ENCODE peak calls at places on chromosomes 2 and 18, in nine cellular contexts. One of them, this sample, is unnamed.
A peak's percentile ranks its signal among the peaks of the same experiment; 100 is the strongest.

GRCh38 chr18:8439091-8439490 is 170.1 kb upstream of the RAB12 start:
- DNase-seq in cardiac muscle cell: no peak
- DNase-seq in hypothalamus: no peak
- DNase-seq in activated CD4-positive, alpha-beta T cell treated with anti-CD3 and anti-CD28 coated beads for 48 hours: no peak
- DNase-seq in HT1080: no peak
- DNase-seq in T-helper 1 cell: no peak
- DNase-seq in osteocyte: peak; percentile 64
- DNase-seq in endothelial cell: no peak
- DNase-seq in activated CD4-positive, CD25-positive, alpha-beta regulatory T cell treated with anti-CD3 and anti-CD28 coated beads, Interleukin-2, amount 50 U/mL, for 72 hours: no peak
- DNase-seq in this sample: no peak

GRCh38 chr2:179218848-179219594 is 45.6 kb downstream of the SESTD1 start:
- DNase-seq in activated CD4-positive, CD25-positive, alpha-beta regulatory T cell treated with anti-CD3 and anti-CD28 coated beads, Interleukin-2, amount 50 U/mL, for 72 hours: peak; percentile 34
- DNase-seq in osteocyte: no peak
- DNase-seq in endothelial cell: peak; percentile 67
- DNase-seq in activated CD4-positive, alpha-beta T cell treated with anti-CD3 and anti-CD28 coated beads for 48 hours: peak; percentile 57
- DNase-seq in hypothalamus: no peak
- DNase-seq in HT1080: peak; percentile 77
- DNase-seq in T-helper 1 cell: no peak
- DNase-seq in cardiac muscle cell: peak; percentile 93
- DNase-seq in this sample: peak; percentile 7

GRCh38 chr2:86368181-86368824 is 30.9 kb upstream of the REEP1 start:
- DNase-seq in activated CD4-positive, alpha-beta T cell treated with anti-CD3 and anti-CD28 coated beads for 48 hours: peak; percentile 55
- DNase-seq in osteocyte: no peak
- DNase-seq in HT1080: peak; percentile 61
- DNase-seq in activated CD4-positive, CD25-positive, alpha-beta regulatory T cell treated with anti-CD3 and anti-CD28 coated beads, Interleukin-2, amount 50 U/mL, for 72 hours: peak; percentile 34
- DNase-seq in T-helper 1 cell: no peak
- DNase-seq in endothelial cell: peak; percentile 66
- DNase-seq in hypothalamus: no peak
- DNase-seq in cardiac muscle cell: peak; percentile 62
- DNase-seq in this sample: peak; percentile 31

GRCh38 chr18:63109789-63110188 is 209.8 kb downstream of the BCL2 start:
- DNase-seq in activated CD4-positive, alpha-beta T cell treated with anti-CD3 and anti-CD28 coated beads for 48 hours: no peak
- DNase-seq in hypothalamus: no peak
- DNase-seq in HT1080: no peak
- DNase-seq in activated CD4-positive, CD25-positive, alpha-beta regulatory T cell treated with anti-CD3 and anti-CD28 coated beads, Interleukin-2, amount 50 U/mL, for 72 hours: no peak
- DNase-seq in osteocyte: no peak
- DNase-seq in T-helper 1 cell: no peak
- DNase-seq in cardiac muscle cell: no peak
- DNase-seq in endothelial cell: no peak
- DNase-seq in this sample: no peak

GRCh38 chr2:215615067-215615828 is 179.4 kb upstream of the FN1 start:
- DNase-seq in activated CD4-positive, CD25-positive, alpha-beta regulatory T cell treated with anti-CD3 and anti-CD28 coated beads, Interleukin-2, amount 50 U/mL, for 72 hours: no peak
- DNase-seq in cardiac muscle cell: no peak
- DNase-seq in HT1080: no peak
- DNase-seq in endothelial cell: no peak
- DNase-seq in osteocyte: no peak
- DNase-seq in hypothalamus: no peak
- DNase-seq in T-helper 1 cell: no peak
- DNase-seq in activated CD4-positive, alpha-beta T cell treated with anti-CD3 and anti-CD28 coated beads for 48 hours: no peak
- DNase-seq in this sample: no peak

GRCh38 chr2:150526006-150526405 is 38.5 kb upstream of the RND3 start:
- DNase-seq in hypothalamus: no peak
- DNase-seq in activated CD4-positive, alpha-beta T cell treated with anti-CD3 and anti-CD28 coated beads for 48 hours: no peak
- DNase-seq in cardiac muscle cell: no peak
- DNase-seq in osteocyte: no peak
- DNase-seq in HT1080: no peak
- DNase-seq in endothelial cell: no peak
- DNase-seq in T-helper 1 cell: no peak
- DNase-seq in activated CD4-positive, CD25-positive, alpha-beta regulatory T cell treated with anti-CD3 and anti-CD28 coated beads, Interleukin-2, amount 50 U/mL, for 72 hours: no peak
- DNase-seq in this sample: no peak

GRCh38 chr2:105179469-105180372 is 61.8 kb upstream of the GPR45 start:
- DNase-seq in T-helper 1 cell: no peak
- DNase-seq in osteocyte: no peak
- DNase-seq in activated CD4-positive, alpha-beta T cell treated with anti-CD3 and anti-CD28 coated beads for 48 hours: no peak
- DNase-seq in activated CD4-positive, CD25-positive, alpha-beta regulatory T cell treated with anti-CD3 and anti-CD28 coated beads, Interleukin-2, amount 50 U/mL, for 72 hours: no peak
- DNase-seq in HT1080: peak; percentile 75
- DNase-seq in hypothalamus: no peak
- DNase-seq in endothelial cell: peak; percentile 19
- DNase-seq in cardiac muscle cell: peak; percentile 87
- DNase-seq in this sample: peak; percentile 51

GRCh38 chr2:39516347-39517101 is 79.4 kb upstream of the MAP4K3 start:
- DNase-seq in endothelial cell: peak; percentile 34
- DNase-seq in cardiac muscle cell: peak; percentile 75
- DNase-seq in activated CD4-positive, alpha-beta T cell treated with anti-CD3 and anti-CD28 coated beads for 48 hours: no peak
- DNase-seq in activated CD4-positive, CD25-positive, alpha-beta regulatory T cell treated with anti-CD3 and anti-CD28 coated beads, Interleukin-2, amount 50 U/mL, for 72 hours: no peak
- DNase-seq in hypothalamus: no peak
- DNase-seq in HT1080: no peak
- DNase-seq in osteocyte: no peak
- DNase-seq in T-helper 1 cell: no peak
- DNase-seq in this sample: no peak

GRCh38 chr2:232418056-232418455 is 11.4 kb downstream of the ALPG start:
- DNase-seq in hypothalamus: no peak
- DNase-seq in HT1080: no peak
- DNase-seq in osteocyte: no peak
- DNase-seq in endothelial cell: no peak
- DNase-seq in activated CD4-positive, alpha-beta T cell treated with anti-CD3 and anti-CD28 coated beads for 48 hours: no peak
- DNase-seq in cardiac muscle cell: no peak
- DNase-seq in T-helper 1 cell: no peak
- DNase-seq in activated CD4-positive, CD25-positive, alpha-beta regulatory T cell treated with anti-CD3 and anti-CD28 coated beads, Interleukin-2, amount 50 U/mL, for 72 hours: no peak
- DNase-seq in this sample: no peak

GRCh38 chr18:59606193-59607175 is 90.7 kb downstream of the CCBE1 start:
- DNase-seq in hypothalamus: no peak
- DNase-seq in activated CD4-positive, CD25-positive, alpha-beta regulatory T cell treated with anti-CD3 and anti-CD28 coated beads, Interleukin-2, amount 50 U/mL, for 72 hours: no peak
- DNase-seq in T-helper 1 cell: no peak
- DNase-seq in activated CD4-positive, alpha-beta T cell treated with anti-CD3 and anti-CD28 coated beads for 48 hours: no peak
- DNase-seq in HT1080: no peak
- DNase-seq in osteocyte: no peak
- DNase-seq in endothelial cell: no peak
- DNase-seq in cardiac muscle cell: peak; percentile 33
- DNase-seq in this sample: no peak

GRCh38 chr2:235098273-235098672 is 146.5 kb downstream of the SH3BP4 start:
- DNase-seq in osteocyte: peak; percentile 7
- DNase-seq in cardiac muscle cell: no peak
- DNase-seq in hypothalamus: no peak
- DNase-seq in HT1080: no peak
- DNase-seq in activated CD4-positive, CD25-positive, alpha-beta regulatory T cell treated with anti-CD3 and anti-CD28 coated beads, Interleukin-2, amount 50 U/mL, for 72 hours: no peak
- DNase-seq in endothelial cell: no peak
- DNase-seq in T-helper 1 cell: no peak
- DNase-seq in activated CD4-positive, alpha-beta T cell treated with anti-CD3 and anti-CD28 coated beads for 48 hours: no peak
- DNase-seq in this sample: no peak

GRCh38 chr18:42108071-42108470 is 153.0 kb downstream of the PIK3C3 start:
- DNase-seq in activated CD4-positive, CD25-positive, alpha-beta regulatory T cell treated with anti-CD3 and anti-CD28 coated beads, Interleukin-2, amount 50 U/mL, for 72 hours: no peak
- DNase-seq in HT1080: no peak
- DNase-seq in activated CD4-positive, alpha-beta T cell treated with anti-CD3 and anti-CD28 coated beads for 48 hours: no peak
- DNase-seq in hypothalamus: no peak
- DNase-seq in T-helper 1 cell: no peak
- DNase-seq in osteocyte: no peak
- DNase-seq in endothelial cell: no peak
- DNase-seq in cardiac muscle cell: no peak
- DNase-seq in this sample: no peak

GRCh38 chr18:32771871-32772499 is 838 bp downstream of the KLHL14 start:
- DNase-seq in cardiac muscle cell: no peak
- DNase-seq in HT1080: no peak
- DNase-seq in endothelial cell: peak; percentile 57
- DNase-seq in activated CD4-positive, alpha-beta T cell treated with anti-CD3 and anti-CD28 coated beads for 48 hours: no peak
- DNase-seq in activated CD4-positive, CD25-positive, alpha-beta regulatory T cell treated with anti-CD3 and anti-CD28 coated beads, Interleukin-2, amount 50 U/mL, for 72 hours: no peak
- DNase-seq in osteocyte: no peak
- DNase-seq in hypothalamus: no peak
- DNase-seq in T-helper 1 cell: no peak
- DNase-seq in this sample: peak; percentile 34

GRCh38 chr2:215435261-215435808 is 533 bp downstream of the FN1 start:
- DNase-seq in T-helper 1 cell: no peak
- DNase-seq in HT1080: peak; percentile 50
- DNase-seq in osteocyte: no peak
- DNase-seq in cardiac muscle cell: no peak
- DNase-seq in activated CD4-positive, CD25-positive, alpha-beta regulatory T cell treated with anti-CD3 and anti-CD28 coated beads, Interleukin-2, amount 50 U/mL, for 72 hours: no peak
- DNase-seq in endothelial cell: peak; percentile 50
- DNase-seq in hypothalamus: no peak
- DNase-seq in activated CD4-positive, alpha-beta T cell treated with anti-CD3 and anti-CD28 coated beads for 48 hours: peak; percentile 14
- DNase-seq in this sample: no peak

GRCh38 chr18:43592268-43592667 is 315.0 kb upstream of the SYT4 start:
- DNase-seq in HT1080: no peak
- DNase-seq in activated CD4-positive, CD25-positive, alpha-beta regulatory T cell treated with anti-CD3 and anti-CD28 coated beads, Interleukin-2, amount 50 U/mL, for 72 hours: no peak
- DNase-seq in cardiac muscle cell: no peak
- DNase-seq in osteocyte: no peak
- DNase-seq in T-helper 1 cell: no peak
- DNase-seq in activated CD4-positive, alpha-beta T cell treated with anti-CD3 and anti-CD28 coated beads for 48 hours: no peak
- DNase-seq in hypothalamus: no peak
- DNase-seq in endothelial cell: no peak
- DNase-seq in this sample: no peak

GRCh38 chr2:42926438-42927333 is 134.3 kb upstream of the HAAO start:
- DNase-seq in cardiac muscle cell: no peak
- DNase-seq in activated CD4-positive, CD25-positive, alpha-beta regulatory T cell treated with anti-CD3 and anti-CD28 coated beads, Interleukin-2, amount 50 U/mL, for 72 hours: no peak
- DNase-seq in T-helper 1 cell: no peak
- DNase-seq in osteocyte: no peak
- DNase-seq in HT1080: no peak
- DNase-seq in hypothalamus: no peak
- DNase-seq in activated CD4-positive, alpha-beta T cell treated with anti-CD3 and anti-CD28 coated beads for 48 hours: no peak
- DNase-seq in endothelial cell: no peak
- DNase-seq in this sample: no peak

GRCh38 chr2:74001781-74002514 is 17.2 kb downstream of the TET3 start:
- DNase-seq in T-helper 1 cell: peak; percentile 68
- DNase-seq in hypothalamus: no peak
- DNase-seq in osteocyte: no peak
- DNase-seq in endothelial cell: no peak
- DNase-seq in activated CD4-positive, CD25-positive, alpha-beta regulatory T cell treated with anti-CD3 and anti-CD28 coated beads, Interleukin-2, amount 50 U/mL, for 72 hours: peak; percentile 30
- DNase-seq in HT1080: no peak
- DNase-seq in cardiac muscle cell: no peak
- DNase-seq in activated CD4-positive, alpha-beta T cell treated with anti-CD3 and anti-CD28 coated beads for 48 hours: no peak
- DNase-seq in this sample: no peak

GRCh38 chr2:28390241-28390856 is 2.3 kb upstream of the FOSL2 start:
- DNase-seq in HT1080: peak; percentile 91
- DNase-seq in cardiac muscle cell: peak; percentile 98
- DNase-seq in activated CD4-positive, CD25-positive, alpha-beta regulatory T cell treated with anti-CD3 and anti-CD28 coated beads, Interleukin-2, amount 50 U/mL, for 72 hours: peak; percentile 78
- DNase-seq in activated CD4-positive, alpha-beta T cell treated with anti-CD3 and anti-CD28 coated beads for 48 hours: peak; percentile 98
- DNase-seq in hypothalamus: peak; percentile 45
- DNase-seq in endothelial cell: peak; percentile 46
- DNase-seq in osteocyte: peak; percentile 88
- DNase-seq in T-helper 1 cell: peak; percentile 67
- DNase-seq in this sample: peak; percentile 79

GRCh38 chr18:8701546-8702118 is 3.7 kb upstream of the MTCL1 start:
- DNase-seq in cardiac muscle cell: peak; percentile 90
- DNase-seq in osteocyte: no peak
- DNase-seq in HT1080: peak; percentile 79
- DNase-seq in T-helper 1 cell: no peak
- DNase-seq in hypothalamus: no peak
- DNase-seq in endothelial cell: no peak
- DNase-seq in activated CD4-positive, CD25-positive, alpha-beta regulatory T cell treated with anti-CD3 and anti-CD28 coated beads, Interleukin-2, amount 50 U/mL, for 72 hours: no peak
- DNase-seq in activated CD4-positive, alpha-beta T cell treated with anti-CD3 and anti-CD28 coated beads for 48 hours: no peak
- DNase-seq in this sample: no peak

GRCh38 chr2:192029089-192029488 is 165.6 kb downstream of the TMEFF2 start:
- DNase-seq in osteocyte: no peak
- DNase-seq in endothelial cell: peak; percentile 31
- DNase-seq in hypothalamus: no peak
- DNase-seq in activated CD4-positive, CD25-positive, alpha-beta regulatory T cell treated with anti-CD3 and anti-CD28 coated beads, Interleukin-2, amount 50 U/mL, for 72 hours: no peak
- DNase-seq in HT1080: peak; percentile 46
- DNase-seq in T-helper 1 cell: no peak
- DNase-seq in activated CD4-positive, alpha-beta T cell treated with anti-CD3 and anti-CD28 coated beads for 48 hours: peak; percentile 26
- DNase-seq in cardiac muscle cell: peak; percentile 25
- DNase-seq in this sample: no peak

This sample was measured in frontal cortex.